ENCODE peak calls at places on chromosomes 2 and 18, in seven cellular contexts. C is GM20000, J is body of pancreas, T is lung, M is kidney, B is SK-N-SH, H is lower lobe of right lung. R is an unnamed sample.

GRCh38 chr18:11963991-11964484 is 17.3 kb upstream of the IMPA2 start:
- DNase-seq in B (no peak), M (no peak), H (no peak), J (no peak), T (no peak), C (peak), R (no peak)

GRCh38 chr18:51339866-51340265 is 142.4 kb upstream of the MEX3C start:
- DNase-seq in T (no peak), M (no peak), H (no peak), B (no peak), J (no peak), C (no peak), R (no peak)

GRCh38 chr18:34990571-34990970 is 50.6 kb upstream of the MAPRE2 start:
- DNase-seq in M (no peak), J (no peak), T (no peak), H (no peak), B (no peak), C (no peak), R (no peak)

GRCh38 chr2:9802576-9802993 is 40.7 kb upstream of the TAF1B start:
- DNase-seq in M (peak), C (no peak), J (no peak), T (no peak), B (peak), H (no peak), R (no peak)

GRCh38 chr2:240511351-240512108 is 46.3 kb downstream of the ANKMY1 start:
- DNase-seq in B (no peak), C (no peak), J (no peak), M (peak), T (peak), H (no peak), R (peak)

GRCh38 chr2:20273045-20273444 is 48.1 kb upstream of the SDC1 start:
- DNase-seq in M (no peak), C (no peak), H (no peak), J (no peak), T (no peak), B (no peak), R (no peak)

GRCh38 chr2:200310545-200310971 is 4.1 kb downstream of the SPATS2L start:
- DNase-seq in J (no peak), C (no peak), M (no peak), T (no peak), B (no peak), H (no peak), R (no peak)

GRCh38 chr18:9082763-9083510 is 19.6 kb upstream of the NDUFV2 start:
- DNase-seq in B (no peak), M (no peak), H (no peak), C (peak), T (no peak), J (no peak), R (no peak)

GRCh38 chr2:220053919-220054318 is 426.5 kb downstream of the SLC4A3 start:
- DNase-seq in H (no peak), T (no peak), J (no peak), B (no peak), M (no peak), C (no peak), R (no peak)

GRCh38 chr2:8587920-8588830 is 93.7 kb upstream of the ID2 start:
- DNase-seq in C (no peak), T (no peak), B (no peak), H (peak), J (no peak), M (peak), R (no peak)

GRCh38 chr2:5618271-5618670 is 73.9 kb upstream of the SOX11 start:
- DNase-seq in B (no peak), M (no peak), T (no peak), C (no peak), J (no peak), H (no peak), R (no peak)

GRCh38 chr2:118849226-118850170 is 2.0 kb upstream of the EN1 start:
- DNase-seq in B (no peak), H (no peak), T (no peak), J (no peak), M (no peak), C (peak), R (no peak)

GRCh38 chr18:48116873-48117630 is 186.6 kb upstream of the SMAD2 start:
- DNase-seq in M (no peak), J (peak), B (no peak), H (no peak), T (no peak), C (no peak), R (no peak)

GRCh38 chr2:112819081-112819480 is 17.5 kb downstream of the IL1B start:
- DNase-seq in T (no peak), B (no peak), M (no peak), H (no peak), J (no peak), C (no peak), R (no peak)

GRCh38 chr2:60818272-60818671 is 62.2 kb downstream of the PAPOLG start:
- DNase-seq in H (no peak), M (no peak), J (no peak), C (no peak), T (no peak), B (no peak), R (no peak)

GRCh38 chr2:134927195-134927594 is 8.6 kb downstream of the CCNT2 start:
- DNase-seq in H (no peak), B (no peak), J (no peak), T (no peak), C (no peak), M (no peak), R (no peak)

GRCh38 chr18:3151379-3152264 is 68.1 kb downstream of the MYOM1 start:
- DNase-seq in C (peak), J (no peak), M (no peak), T (no peak), H (no peak), B (peak), R (no peak)

GRCh38 chr2:42171396-42171971 is 2.3 kb downstream of the EML4 start:
- DNase-seq in J (no peak), T (no peak), C (peak), B (peak), M (no peak), H (no peak), R (no peak)

GRCh38 chr2:238528953-238529781 is 102.4 kb downstream of the ASB1 start:
- DNase-seq in C (no peak), B (no peak), H (no peak), T (peak), J (peak), M (peak), R (no peak)

GRCh38 chr2:74593826-74594467 is 39.4 kb downstream of the DOK1 start:
- DNase-seq in C (no peak), J (no peak), H (no peak), M (no peak), B (no peak), T (no peak), R (no peak)

GRCh38 chr2:1871171-1871570 is 126.9 kb upstream of the PXDN start:
- DNase-seq in M (no peak), H (no peak), T (no peak), C (no peak), B (no peak), J (no peak), R (no peak)

GRCh38 chr2:218754781-218755180 is 27.2 kb upstream of the CYP27A1 start:
- DNase-seq in H (no peak), B (no peak), M (no peak), C (no peak), T (no peak), J (no peak), R (no peak)

GRCh38 chr2:218754201-218754600 is 27.7 kb upstream of the CYP27A1 start:
- DNase-seq in H (peak), J (peak), M (no peak), T (peak), B (no peak), C (no peak), R (no peak)

GRCh38 chr2:218756599-218757377 is 25.2 kb upstream of the CYP27A1 start:
- DNase-seq in J (no peak), B (no peak), C (no peak), H (no peak), M (no peak), T (no peak), R (no peak)

GRCh38 chr2:218755198-218755566 is 26.8 kb upstream of the CYP27A1 start:
- DNase-seq in C (no peak), H (no peak), M (no peak), T (no peak), B (no peak), J (no peak), R (no peak)

DNA sequence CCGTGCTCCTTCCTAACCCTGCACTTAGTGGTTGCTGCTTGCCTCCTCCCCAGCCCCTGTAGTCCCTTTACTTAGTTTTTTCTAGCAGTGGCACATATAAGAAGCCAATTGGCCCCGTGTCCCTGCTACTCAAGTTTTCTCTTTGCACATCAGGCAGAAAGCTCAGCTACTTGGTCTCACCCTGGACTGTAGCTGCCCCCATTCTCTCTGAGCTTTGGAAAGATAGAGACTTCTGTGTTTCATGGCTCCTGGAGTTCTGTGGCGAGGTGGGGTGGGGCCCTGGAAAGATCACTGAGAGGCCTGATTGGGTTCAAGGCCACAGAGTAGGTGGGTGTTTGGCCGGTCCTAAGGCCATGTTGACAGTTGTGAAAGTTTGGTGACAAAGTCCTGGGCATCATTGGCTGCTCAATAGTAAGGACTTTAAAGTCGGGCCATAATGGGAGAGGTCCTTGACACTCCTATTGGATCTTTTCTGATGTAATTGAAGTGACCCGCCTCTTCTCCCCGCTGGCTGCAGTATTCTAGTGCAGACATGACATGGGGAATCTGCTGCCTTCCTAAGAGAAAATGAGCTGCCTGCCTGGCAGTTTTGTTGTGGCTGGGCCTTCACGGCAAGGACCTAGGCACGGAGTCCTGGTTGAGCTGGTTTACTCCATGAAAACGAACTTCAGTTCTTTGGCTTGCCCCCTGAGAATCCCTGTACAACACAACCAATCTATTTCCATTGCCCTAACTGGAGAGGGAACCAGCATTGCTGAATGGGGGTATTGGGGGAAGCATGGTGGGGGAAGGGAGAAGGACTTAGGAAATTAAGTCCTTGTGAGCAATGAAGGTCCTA is 26.2 kb upstream of the CYP27A1 start:
- DNase-seq in M (no peak), T (no peak), J (no peak), B (no peak), H (no peak), C (no peak), R (no peak)
- TF ChIP-seq CTCF in M (no peak), T (no peak), J (no peak), B (no peak), H (no peak), C (no peak), R (no peak)

GRCh38 chr2:136137982-136138381 is 20.0 kb upstream of the CXCR4 start:
- DNase-seq in C (no peak), B (no peak), M (no peak), T (no peak), H (no peak), J (no peak), R (no peak)

GRCh38 chr2:136135462-136135861 is 17.5 kb upstream of the CXCR4 start:
- DNase-seq in J (no peak), B (no peak), C (no peak), M (no peak), T (no peak), H (no peak), R (no peak)

GRCh38 chr2:136135924-136136906 is 18.3 kb upstream of the CXCR4 start:
- DNase-seq in M (no peak), B (no peak), T (peak), H (peak), J (no peak), C (peak), R (no peak)

GRCh38 chr2:136139601-136140000 is 21.7 kb upstream of the CXCR4 start:
- DNase-seq in J (no peak), T (no peak), M (no peak), H (no peak), C (peak), B (no peak), R (no peak)

GRCh38 chr2:136136921-136137320 is 19.0 kb upstream of the CXCR4 start:
- DNase-seq in T (no peak), J (no peak), H (no peak), C (no peak), M (no peak), B (no peak), R (no peak)
- TF ChIP-seq CTCF in T (no peak), J (no peak), H (no peak), C (no peak), M (no peak), B (no peak), R (no peak)

DNA sequence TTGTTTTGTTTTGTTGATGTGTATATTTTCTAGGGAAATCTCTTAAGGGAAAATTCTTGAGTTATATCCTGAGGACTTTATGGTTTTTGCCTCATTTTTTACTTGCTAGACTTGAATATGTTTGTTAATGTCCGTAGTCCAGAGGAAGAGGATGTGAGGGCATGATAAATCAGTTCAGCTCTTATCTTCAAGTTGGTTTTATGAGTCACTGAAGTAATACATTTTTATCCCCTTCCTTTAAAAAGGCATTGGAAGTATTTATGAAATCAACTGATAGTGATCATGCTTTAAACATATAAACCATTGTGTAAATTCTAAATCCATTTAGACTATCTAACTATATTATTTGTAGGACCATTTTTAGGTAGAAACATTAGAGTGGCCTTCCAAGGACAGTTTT is 43.9 kb upstream of the CYBRD1 start:
- DNase-seq in C (no peak), H (no peak), J (no peak), B (no peak), M (no peak), T (no peak), R (no peak)
- TF ChIP-seq CTCF in C (no peak), H (no peak), J (no peak), B (no peak), M (no peak), T (no peak), R (no peak)

GRCh38 chr18:75635096-75635495 is 207.6 kb upstream of the SMIM21 start:
- DNase-seq in J (peak), T (no peak), H (no peak), M (no peak), C (no peak), B (no peak), R (no peak)

GRCh38 chr18:75638597-75639467 is 211.3 kb upstream of the SMIM21 start:
- DNase-seq in C (no peak), J (no peak), M (peak), H (no peak), T (no peak), B (no peak), R (no peak)

GRCh38 chr18:75639468-75639831 is 211.9 kb upstream of the SMIM21 start:
- DNase-seq in H (no peak), M (no peak), T (no peak), J (no peak), B (no peak), C (no peak), R (no peak)

GRCh38 chr18:75643083-75643482 is 215.6 kb upstream of the SMIM21 start:
- DNase-seq in H (no peak), T (no peak), M (no peak), B (no peak), J (no peak), C (no peak), R (no peak)

DNA sequence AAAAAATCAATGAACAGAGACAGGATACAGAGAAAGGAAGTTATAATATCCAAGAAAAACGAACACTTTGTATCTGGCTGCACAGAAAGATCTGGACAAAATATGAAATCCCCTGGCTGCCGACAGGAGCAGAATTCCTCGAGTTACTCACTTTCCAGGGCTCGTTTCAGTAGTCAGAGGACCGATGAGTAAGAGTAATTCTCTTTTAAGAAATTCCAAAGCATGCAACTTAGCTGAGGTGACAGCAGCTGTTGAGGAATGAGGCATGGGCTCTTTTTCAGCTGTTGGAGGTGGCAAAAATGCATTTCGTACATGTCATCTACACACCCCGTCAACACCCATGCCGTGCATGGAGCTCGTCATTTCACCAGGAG is 210.7 kb upstream of the SMIM21 start:
- DNase-seq in T (no peak), B (no peak), J (no peak), M (no peak), H (no peak), C (no peak), R (no peak)
- TF ChIP-seq CTCF in T (no peak), B (no peak), J (no peak), M (no peak), H (no peak), C (no peak), R (no peak)

DNA sequence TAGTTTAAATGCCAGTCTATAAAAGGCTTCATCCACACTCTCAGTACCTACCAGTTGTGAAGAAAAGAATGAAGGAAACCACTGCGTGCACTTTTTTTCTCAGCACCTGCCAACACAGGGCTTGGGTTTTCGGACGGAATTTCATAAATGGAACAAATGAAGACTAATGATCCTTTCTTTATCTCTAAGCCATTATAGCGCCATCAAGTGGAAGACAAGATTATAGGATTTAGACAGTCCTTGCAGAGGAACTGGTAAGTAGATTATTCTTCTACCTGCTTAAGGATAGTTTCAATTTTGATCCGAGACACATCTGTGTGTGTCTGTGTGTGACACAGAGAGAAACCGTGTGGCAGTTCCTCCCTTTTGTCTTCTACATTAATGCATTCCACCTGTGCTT is 245.6 kb downstream of the NRXN1 start:
- DNase-seq in J (no peak), M (no peak), C (no peak), T (no peak), H (no peak), B (no peak), R (no peak)
- TF ChIP-seq CTCF in J (no peak), M (peak), C (no peak), T (no peak), H (no peak), B (peak), R (no peak)

GRCh38 chr2:121839584-121839983 is 84.1 kb downstream of the TSN start:
- DNase-seq in C (no peak), M (no peak), H (no peak), B (no peak), J (no peak), T (no peak), R (no peak)
- TF ChIP-seq CTCF in C (no peak), M (no peak), H (no peak), B (peak), J (no peak), T (no peak), R (peak)

DNA sequence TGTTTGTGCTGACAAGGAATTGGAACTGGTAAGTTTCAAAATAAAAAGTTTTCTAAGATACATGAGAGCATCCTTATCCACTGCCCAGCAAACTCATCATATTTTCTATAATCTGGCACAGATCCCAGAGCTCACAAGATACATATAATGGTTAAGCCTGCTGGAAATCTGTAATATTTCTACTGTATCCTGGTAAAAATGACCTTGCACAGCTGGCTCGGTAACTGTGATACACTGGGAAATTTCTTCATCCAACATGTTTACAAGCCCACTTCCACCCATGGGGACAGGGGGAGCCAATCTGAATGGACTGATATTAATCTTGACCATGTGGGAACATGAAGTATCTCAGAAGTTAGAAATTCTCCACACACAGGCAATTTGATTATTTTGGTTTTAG is 425.4 kb upstream of the MMADHC start:
- DNase-seq in J (no peak), M (no peak), B (no peak), T (no peak), C (no peak), H (no peak), R (no peak)
- TF ChIP-seq CTCF in J (no peak), M (no peak), B (no peak), T (no peak), C (no peak), H (no peak), R (no peak)

R was measured in progenitor cell of endocrine pancreas.